ENCODE peak calls at places on chromosomes 16 and 17, in nine cellular contexts. Z is iPS-NIHi11; P is Daoy; Q is effector CD4-positive, alpha-beta T cell; T is cardiac fibroblast; V is naive thymus-derived CD8-positive, alpha-beta T cell; X is erythroblast; H is HS-27A; W is neural progenitor cell. K is an unnamed sample.

GRCh38 chr16:87344931-87345631 is 27.9 kb upstream of the C16orf95 start:
- DNase-seq in P (peak), Z (peak), W (no peak), H (no peak), V (no peak), X (no peak), T (peak), Q (peak), K (no peak)

GRCh38 chr17:38464723-38465419 is 36.6 kb downstream of the ARHGAP23 start:
- DNase-seq in Q (no peak), V (no peak), Z (peak), X (peak), P (peak), W (peak), T (peak), H (peak), K (peak)

GRCh38 chr17:6749519-6749918 is 6.3 kb upstream of the XAF1 start:
- DNase-seq in Z (no peak), X (no peak), H (no peak), P (no peak), W (no peak), T (peak), Q (no peak), V (no peak), K (peak)

GRCh38 chr17:27481327-27481726 is 25.1 kb downstream of the KSR1 start:
- DNase-seq in Z (no peak), H (no peak), P (no peak), X (peak), Q (peak), T (no peak), V (no peak), W (no peak), K (no peak)

GRCh38 chr16:15874745-15875314 is 13.6 kb downstream of the CEP20 start:
- DNase-seq in W (peak), H (peak), Z (peak), V (no peak), P (peak), T (peak), Q (no peak), X (peak), K (peak)

GRCh38 chr17:41810659-41811548 is 845 bp downstream of the P3H4 start:
- DNase-seq in X (no peak), P (no peak), Z (peak), V (no peak), W (peak), H (no peak), T (no peak), Q (peak), K (no peak)

GRCh38 chr17:258045-258734 is 76.7 kb upstream of the DOC2B start:
- DNase-seq in H (no peak), Q (no peak), T (no peak), W (no peak), X (no peak), Z (no peak), V (no peak), P (no peak), K (no peak)

GRCh38 chr16:3698941-3699340 is 18.4 kb downstream of the TRAP1 start:
- DNase-seq in P (no peak), H (no peak), V (no peak), Z (no peak), W (no peak), Q (no peak), T (no peak), X (no peak), K (no peak)

GRCh38 chr16:69073181-69073669 is 32.2 kb upstream of the HAS3 start:
- DNase-seq in Z (no peak), X (no peak), Q (no peak), H (peak), W (no peak), P (peak), T (peak), V (no peak), K (peak)

GRCh38 chr17:35773674-35774425 is 13.2 kb downstream of the C17orf50 start:
- DNase-seq in P (no peak), V (no peak), X (no peak), H (no peak), Q (no peak), W (no peak), T (no peak), Z (no peak), K (no peak)

GRCh38 chr17:29590261-29590978 is 972 bp upstream of the GIT1 start:
- DNase-seq in H (no peak), X (peak), W (no peak), T (peak), V (no peak), Z (no peak), P (peak), Q (no peak), K (no peak)

GRCh38 chr17:82932146-82933005 is 92.6 kb upstream of the ZNF750 start:
- DNase-seq in X (no peak), H (no peak), V (no peak), Q (no peak), W (no peak), P (peak), Z (no peak), T (peak), K (no peak)

K was measured in PC-9.